ENCODE peak calls at places on chromosomes 7 and 10, in seven cellular contexts. One of them, this sample, is unnamed.

GRCh38 chr10:102633848-102634247 is 10.4 kb upstream of the TRIM8 start:
- DNase-seq in astrocyte of the spinal cord: no peak
- DNase-seq in adrenal gland: no peak
- DNase-seq in IMR-90: no peak
- DNase-seq in lower lobe of right lung: peak
- DNase-seq in HCT116: no peak
- DNase-seq in kidney: peak
- DNase-seq in this sample: no peak

GRCh38 chr7:155395176-155395797 is 62.6 kb upstream of the EN2 start:
- DNase-seq in adrenal gland: no peak
- DNase-seq in kidney: peak
- DNase-seq in IMR-90: no peak
- DNase-seq in astrocyte of the spinal cord: no peak
- DNase-seq in HCT116: no peak
- DNase-seq in lower lobe of right lung: no peak
- DNase-seq in this sample: no peak

GRCh38 chr10:92242910-92243671 is 47.8 kb downstream of the CPEB3 start:
- DNase-seq in IMR-90: peak
- DNase-seq in kidney: no peak
- DNase-seq in HCT116: peak
- DNase-seq in astrocyte of the spinal cord: peak
- DNase-seq in lower lobe of right lung: peak
- DNase-seq in adrenal gland: peak
- DNase-seq in this sample: peak

GRCh38 chr7:2609001-2609411 is 22.8 kb upstream of the TTYH3 start:
- DNase-seq in lower lobe of right lung: no peak
- DNase-seq in HCT116: peak
- DNase-seq in kidney: peak
- DNase-seq in adrenal gland: no peak
- DNase-seq in astrocyte of the spinal cord: peak
- DNase-seq in IMR-90: peak
- DNase-seq in this sample: peak

GRCh38 chr10:11035318-11035920 is 17.7 kb downstream of the CELF2 start:
- DNase-seq in lower lobe of right lung: no peak
- DNase-seq in astrocyte of the spinal cord: peak
- DNase-seq in adrenal gland: no peak
- DNase-seq in kidney: no peak
- DNase-seq in IMR-90: peak
- DNase-seq in HCT116: no peak
- DNase-seq in this sample: no peak

GRCh38 chr10:109902992-109903947 is 20.0 kb downstream of the XPNPEP1 start:
- DNase-seq in astrocyte of the spinal cord: no peak
- DNase-seq in kidney: no peak
- DNase-seq in HCT116: no peak
- DNase-seq in IMR-90: peak
- DNase-seq in lower lobe of right lung: no peak
- DNase-seq in adrenal gland: no peak
- DNase-seq in this sample: no peak

GRCh38 chr10:20890009-20890408 is 7.1 kb downstream of the NEBL start:
- DNase-seq in kidney: no peak
- DNase-seq in HCT116: no peak
- DNase-seq in IMR-90: no peak
- DNase-seq in astrocyte of the spinal cord: no peak
- DNase-seq in adrenal gland: no peak
- DNase-seq in lower lobe of right lung: no peak
- DNase-seq in this sample: no peak

GRCh38 chr10:28722065-28722803 is 44.9 kb downstream of the BAMBI start:
- DNase-seq in kidney: peak
- DNase-seq in lower lobe of right lung: peak
- DNase-seq in astrocyte of the spinal cord: peak
- DNase-seq in IMR-90: peak
- DNase-seq in adrenal gland: peak
- DNase-seq in HCT116: no peak
- DNase-seq in this sample: no peak

GRCh38 chr7:155198901-155199845 is 98.5 kb upstream of the INSIG1 start:
- DNase-seq in IMR-90: peak
- DNase-seq in astrocyte of the spinal cord: peak
- DNase-seq in kidney: no peak
- DNase-seq in adrenal gland: no peak
- DNase-seq in HCT116: no peak
- DNase-seq in lower lobe of right lung: no peak
- DNase-seq in this sample: peak

GRCh38 chr7:95335093-95335492 is 10.8 kb upstream of the PON1 start:
- DNase-seq in lower lobe of right lung: no peak
- DNase-seq in astrocyte of the spinal cord: peak
- DNase-seq in HCT116: no peak
- DNase-seq in adrenal gland: no peak
- DNase-seq in IMR-90: peak
- DNase-seq in kidney: no peak
- DNase-seq in this sample: no peak

GRCh38 chr7:37273891-37274290 is 174.8 kb downstream of the ELMO1 start:
- DNase-seq in adrenal gland: no peak
- DNase-seq in lower lobe of right lung: no peak
- DNase-seq in astrocyte of the spinal cord: no peak
- DNase-seq in kidney: no peak
- DNase-seq in HCT116: no peak
- DNase-seq in IMR-90: no peak
- DNase-seq in this sample: no peak

GRCh38 chr7:51344406-51344805 is 27.8 kb upstream of the COBL start:
- DNase-seq in adrenal gland: no peak
- DNase-seq in IMR-90: no peak
- DNase-seq in HCT116: no peak
- DNase-seq in astrocyte of the spinal cord: no peak
- DNase-seq in kidney: no peak
- DNase-seq in lower lobe of right lung: no peak
- DNase-seq in this sample: no peak

GRCh38 chr7:84524714-84525694 is 330.4 kb upstream of the SEMA3A start:
- DNase-seq in kidney: no peak
- DNase-seq in astrocyte of the spinal cord: peak
- DNase-seq in HCT116: no peak
- DNase-seq in adrenal gland: no peak
- DNase-seq in lower lobe of right lung: no peak
- DNase-seq in IMR-90: peak
- DNase-seq in this sample: no peak

GRCh38 chr10:964321-964987 is 23.8 kb upstream of the GTPBP4 start:
- DNase-seq in IMR-90: no peak
- DNase-seq in kidney: no peak
- DNase-seq in adrenal gland: peak
- DNase-seq in lower lobe of right lung: no peak
- DNase-seq in astrocyte of the spinal cord: no peak
- DNase-seq in HCT116: no peak
- DNase-seq in this sample: no peak

GRCh38 chr7:140752533-140752932 is 56.0 kb downstream of the NDUFB2 start:
- DNase-seq in HCT116: no peak
- DNase-seq in kidney: no peak
- DNase-seq in lower lobe of right lung: no peak
- DNase-seq in astrocyte of the spinal cord: no peak
- DNase-seq in adrenal gland: no peak
- DNase-seq in IMR-90: no peak
- DNase-seq in this sample: no peak

GRCh38 chr7:114832906-114833595 is 88.8 kb upstream of the MDFIC start:
- DNase-seq in kidney: no peak
- DNase-seq in lower lobe of right lung: no peak
- DNase-seq in adrenal gland: no peak
- DNase-seq in HCT116: no peak
- DNase-seq in IMR-90: no peak
- DNase-seq in astrocyte of the spinal cord: no peak
- DNase-seq in this sample: peak

GRCh38 chr10:116784035-116784434 is 41.7 kb upstream of the HSPA12A start:
- DNase-seq in adrenal gland: no peak
- DNase-seq in IMR-90: no peak
- DNase-seq in astrocyte of the spinal cord: no peak
- DNase-seq in HCT116: no peak
- DNase-seq in kidney: no peak
- DNase-seq in lower lobe of right lung: no peak
- DNase-seq in this sample: no peak

GRCh38 chr10:116777006-116777405 is 34.6 kb upstream of the HSPA12A start:
- DNase-seq in lower lobe of right lung: no peak
- DNase-seq in IMR-90: no peak
- DNase-seq in astrocyte of the spinal cord: no peak
- DNase-seq in HCT116: no peak
- DNase-seq in adrenal gland: no peak
- DNase-seq in kidney: no peak
- DNase-seq in this sample: no peak

GRCh38 chr10:116779076-116779687 is 36.8 kb upstream of the HSPA12A start:
- DNase-seq in HCT116: peak
- DNase-seq in IMR-90: peak
- DNase-seq in astrocyte of the spinal cord: no peak
- DNase-seq in lower lobe of right lung: no peak
- DNase-seq in kidney: no peak
- DNase-seq in adrenal gland: no peak
- DNase-seq in this sample: no peak

GRCh38 chr10:116783011-116783655 is 40.8 kb upstream of the HSPA12A start:
- DNase-seq in HCT116: no peak
- DNase-seq in astrocyte of the spinal cord: no peak
- DNase-seq in lower lobe of right lung: no peak
- DNase-seq in kidney: no peak
- DNase-seq in adrenal gland: no peak
- DNase-seq in IMR-90: peak
- DNase-seq in this sample: no peak

DNA sequence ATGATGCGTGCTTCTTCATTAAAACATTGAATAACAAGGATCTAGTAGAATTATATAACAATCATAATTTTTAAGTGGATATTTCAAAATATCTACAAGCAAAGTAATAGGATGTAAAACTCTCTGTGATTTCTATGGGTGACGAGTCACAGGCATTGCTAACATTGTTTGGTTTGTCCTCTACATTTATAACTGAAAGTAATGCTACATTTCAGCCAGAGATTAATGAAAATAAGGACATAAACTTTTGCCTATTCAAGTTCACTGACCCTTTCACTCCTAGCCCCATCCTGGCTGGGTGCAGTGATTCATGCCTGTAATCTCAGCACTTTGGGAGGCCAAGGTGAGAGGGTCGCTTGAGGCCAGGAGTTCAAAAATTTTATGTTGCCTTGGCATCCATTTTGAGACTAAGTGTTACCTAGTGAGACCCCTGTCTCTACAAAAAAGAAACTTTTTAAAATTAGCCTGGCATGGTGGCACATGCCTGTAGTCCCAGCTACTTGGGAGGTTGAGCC is 38.4 kb upstream of the HSPA12A start:
- DNase-seq in IMR-90: peak
- DNase-seq in kidney: no peak
- DNase-seq in astrocyte of the spinal cord: no peak
- DNase-seq in adrenal gland: no peak
- DNase-seq in HCT116: no peak
- DNase-seq in lower lobe of right lung: no peak
- DNase-seq in this sample: no peak
- TF ChIP-seq CTCF in IMR-90: no peak
- TF ChIP-seq CTCF in kidney: no peak
- TF ChIP-seq CTCF in astrocyte of the spinal cord: no peak
- TF ChIP-seq CTCF in adrenal gland: no peak
- TF ChIP-seq CTCF in HCT116: no peak
- TF ChIP-seq CTCF in lower lobe of right lung: no peak
- TF ChIP-seq CTCF in this sample: no peak

DNA sequence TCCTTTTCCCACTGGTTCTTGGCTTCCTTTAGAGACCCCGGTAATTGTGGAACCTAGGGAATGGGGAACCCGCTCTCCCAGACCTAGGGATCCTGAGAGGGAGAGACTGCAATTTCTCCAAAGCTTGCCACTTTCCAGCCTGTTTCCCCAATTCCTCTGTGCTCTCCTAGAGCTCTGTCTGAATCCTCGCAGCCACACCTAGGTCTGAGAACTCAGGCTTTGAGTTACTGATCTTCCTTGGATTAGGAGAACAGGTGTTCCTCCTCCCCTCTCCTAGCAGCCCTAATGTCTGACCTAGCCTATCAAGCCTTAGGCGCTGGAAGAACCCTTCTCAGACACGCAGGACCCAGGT is 20.0 kb downstream of the WNT8B start:
- DNase-seq in astrocyte of the spinal cord: no peak
- DNase-seq in kidney: no peak
- DNase-seq in adrenal gland: no peak
- DNase-seq in IMR-90: no peak
- DNase-seq in HCT116: no peak
- DNase-seq in lower lobe of right lung: no peak
- DNase-seq in this sample: no peak
- H3K4me3 ChIP-seq in astrocyte of the spinal cord: no peak
- H3K4me3 ChIP-seq in kidney: no peak
- H3K4me3 ChIP-seq in adrenal gland: no peak
- H3K4me3 ChIP-seq in IMR-90: no peak
- H3K4me3 ChIP-seq in HCT116: no peak
- H3K4me3 ChIP-seq in lower lobe of right lung: peak
- H3K4me3 ChIP-seq in this sample: no peak

GRCh38 chr7:100398239-100398638 is 25.0 kb downstream of the PILRA start:
- DNase-seq in astrocyte of the spinal cord: no peak
- DNase-seq in adrenal gland: no peak
- DNase-seq in IMR-90: no peak
- DNase-seq in HCT116: no peak
- DNase-seq in kidney: no peak
- DNase-seq in lower lobe of right lung: no peak
- DNase-seq in this sample: no peak

GRCh38 chr7:100401811-100402210 is 26.7 kb downstream of the ZCWPW1 start:
- DNase-seq in astrocyte of the spinal cord: no peak
- DNase-seq in lower lobe of right lung: no peak
- DNase-seq in IMR-90: no peak
- DNase-seq in HCT116: no peak
- DNase-seq in adrenal gland: no peak
- DNase-seq in kidney: no peak
- DNase-seq in this sample: no peak

GRCh38 chr7:100400041-100400440 is 26.8 kb downstream of the PILRA start:
- DNase-seq in kidney: no peak
- DNase-seq in astrocyte of the spinal cord: no peak
- DNase-seq in lower lobe of right lung: no peak
- DNase-seq in adrenal gland: peak
- DNase-seq in IMR-90: no peak
- DNase-seq in HCT116: no peak
- DNase-seq in this sample: no peak

GRCh38 chr7:100402241-100402640 is 26.3 kb downstream of the ZCWPW1 start:
- DNase-seq in astrocyte of the spinal cord: no peak
- DNase-seq in IMR-90: no peak
- DNase-seq in HCT116: no peak
- DNase-seq in adrenal gland: no peak
- DNase-seq in kidney: no peak
- DNase-seq in lower lobe of right lung: no peak
- DNase-seq in this sample: no peak

GRCh38 chr7:100400656-100401055 is 27.4 kb downstream of the PILRA start:
- DNase-seq in astrocyte of the spinal cord: no peak
- DNase-seq in kidney: no peak
- DNase-seq in HCT116: peak
- DNase-seq in adrenal gland: no peak
- DNase-seq in lower lobe of right lung: no peak
- DNase-seq in IMR-90: no peak
- DNase-seq in this sample: peak
- TF ChIP-seq CTCF in astrocyte of the spinal cord: peak
- TF ChIP-seq CTCF in kidney: no peak
- TF ChIP-seq CTCF in HCT116: peak
- TF ChIP-seq CTCF in adrenal gland: no peak
- TF ChIP-seq CTCF in lower lobe of right lung: no peak
- TF ChIP-seq CTCF in IMR-90: peak
- TF ChIP-seq CTCF in this sample: peak

DNA sequence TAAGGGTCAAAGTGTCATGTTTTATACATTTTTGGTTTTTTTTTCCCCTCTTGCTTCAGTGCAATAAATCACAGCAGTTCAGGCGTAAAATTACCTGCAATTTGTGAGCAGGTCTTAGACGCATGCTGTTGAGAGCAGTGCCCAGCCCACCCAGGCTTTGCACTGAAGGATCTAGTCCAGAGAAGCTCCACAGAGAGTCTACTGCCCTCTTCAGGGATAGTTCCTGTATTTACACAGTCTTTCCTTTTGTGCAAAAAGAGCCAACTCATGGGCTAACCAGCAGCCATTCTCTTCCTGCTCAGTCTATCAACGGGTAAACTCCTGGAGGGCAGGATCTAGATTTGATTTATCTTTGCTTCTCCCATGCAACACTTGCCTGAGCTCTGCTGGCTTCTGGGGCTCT is 82.2 kb upstream of the NAMPT start:
- DNase-seq in kidney: no peak
- DNase-seq in astrocyte of the spinal cord: peak
- DNase-seq in lower lobe of right lung: peak
- DNase-seq in IMR-90: peak
- DNase-seq in adrenal gland: no peak
- DNase-seq in HCT116: no peak
- DNase-seq in this sample: peak
- H3K4me3 ChIP-seq in kidney: no peak
- H3K4me3 ChIP-seq in astrocyte of the spinal cord: no peak
- H3K4me3 ChIP-seq in lower lobe of right lung: no peak
- H3K4me3 ChIP-seq in IMR-90: no peak
- H3K4me3 ChIP-seq in adrenal gland: no peak
- H3K4me3 ChIP-seq in HCT116: no peak
- H3K4me3 ChIP-seq in this sample: no peak

This sample was measured in GM12865.